ENCODE peak calls at places on chromosomes 13 and 19, in five cellular contexts. Q is stomach, W is cardiac muscle cell, K is adrenal gland, G is psoas muscle. X is an unnamed sample.

GRCh38 chr19:19262190-19263057 is 10.7 kb downstream of the TM6SF2 start:
- DNase-seq in Q (no peak), W (no peak), K (no peak), G (no peak), X (no peak)

GRCh38 chr13:76222511-76222910 is 586.4 kb downstream of the LMO7 start:
- DNase-seq in Q (no peak), W (no peak), K (no peak), G (no peak), X (no peak)

GRCh38 chr19:6460099-6460884 is 700 bp upstream of the SLC25A23 start:
- DNase-seq in Q (peak; percentile 97), W (peak; percentile 99), K (peak; percentile 97), G (peak; percentile 99), X (peak; percentile 98)

GRCh38 chr19:5850743-5851293 is 431 bp downstream of the FUT3 start:
- DNase-seq in Q (peak; percentile 66), W (peak; percentile 79), K (peak; percentile 87), G (no peak), X (peak; percentile 56)

GRCh38 chr19:29121684-29122083 is 91.3 kb downstream of the UQCRFS1 start:
- DNase-seq in Q (no peak), W (peak; percentile 6), K (peak; percentile 61), G (peak; percentile 31), X (peak; percentile 27)

GRCh38 chr19:23913931-23914330 is 755 bp upstream of the ZNF726 start:
- DNase-seq in Q (no peak), W (no peak), K (no peak), G (no peak), X (peak; percentile 1)

GRCh38 chr19:51156710-51157109 is 14.6 kb downstream of the SIGLEC7 start:
- DNase-seq in Q (no peak), W (no peak), K (no peak), G (no peak), X (no peak)

GRCh38 chr19:14002571-14003278 is 3.4 kb downstream of the RFX1 start:
- DNase-seq in Q (no peak), W (no peak), K (no peak), G (peak; percentile 17), X (no peak)

GRCh38 chr13:113852536-113853517 is 11.0 kb downstream of the GAS6 start:
- DNase-seq in Q (no peak), W (no peak), K (no peak), G (no peak), X (no peak)

GRCh38 chr13:32135655-32136054 is 104.1 kb downstream of the FRY start:
- DNase-seq in Q (no peak), W (no peak), K (no peak), G (no peak), X (peak; percentile 78)

GRCh38 chr13:46166947-46167610 is 14.9 kb downstream of the LCP1 start:
- DNase-seq in Q (no peak), W (no peak), K (no peak), G (no peak), X (no peak)

GRCh38 chr19:4639531-4640246 is 373 bp downstream of the TNFAIP8L1 start:
- DNase-seq in Q (no peak), W (no peak), K (no peak), G (peak; percentile 33), X (no peak)

GRCh38 chr19:41999071-41999877 is 5.2 kb upstream of the ATP1A3 start:
- DNase-seq in Q (no peak), W (no peak), K (no peak), G (no peak), X (no peak)

GRCh38 chr19:21022996-21023395 is 2.5 kb downstream of the ZNF430 start:
- DNase-seq in Q (no peak), W (peak; percentile 32), K (no peak), G (no peak), X (peak; percentile 67)

GRCh38 chr13:73464758-73465628 is 406.2 kb downstream of the KLF5 start:
- DNase-seq in Q (no peak), W (no peak), K (no peak), G (no peak), X (no peak)

GRCh38 chr19:55304279-55304978 is 20.6 kb downstream of the BRSK1 start:
- DNase-seq in Q (peak; percentile 46), W (peak; percentile 33), K (peak; percentile 31), G (no peak), X (peak; percentile 33)

GRCh38 chr13:112664501-112665203 is 25.2 kb upstream of the ATP11A start:
- DNase-seq in Q (no peak), W (peak; percentile 32), K (no peak), G (no peak), X (peak; percentile 34)

GRCh38 chr19:5805465-5806132 is 732 bp downstream of the NRTN start:
- DNase-seq in Q (peak; percentile 88), W (peak; percentile 60), K (peak; percentile 85), G (no peak), X (peak; percentile 24)

GRCh38 chr19:47122359-47123335 is 8.0 kb upstream of the SAE1 start:
- DNase-seq in Q (no peak), W (peak; percentile 73), K (no peak), G (no peak), X (peak; percentile 90)

GRCh38 chr19:30799854-30800755 is 427.9 kb downstream of the ZNF536 start:
- DNase-seq in Q (peak; percentile 28), W (peak; percentile 19), K (peak; percentile 55), G (peak; percentile 27), X (peak; percentile 8)

GRCh38 chr19:15166700-15167099 is 34.1 kb downstream of the NOTCH3 start:
- DNase-seq in Q (no peak), W (no peak), K (no peak), G (no peak), X (no peak)

GRCh38 chr13:83516781-83517180 is 365.5 kb downstream of the SLITRK1 start:
- DNase-seq in Q (no peak), W (no peak), K (no peak), G (no peak), X (no peak)

GRCh38 chr19:38285567-38285966 is 18.5 kb upstream of the C19orf33 start:
- DNase-seq in Q (no peak), W (no peak), K (no peak), G (no peak), X (peak; percentile 51)

GRCh38 chr13:98370806-98371553 is 193.9 kb upstream of the RNF113B start:
- DNase-seq in Q (peak; percentile 69), W (peak; percentile 87), K (peak; percentile 42), G (no peak), X (peak; percentile 96)

GRCh38 chr13:85879014-85879413 is 79.8 kb upstream of the SLITRK6 start:
- DNase-seq in Q (no peak), W (no peak), K (no peak), G (no peak), X (no peak)

GRCh38 chr13:27170521-27171243 is 929 bp downstream of the USP12 start:
- DNase-seq in Q (peak; percentile 34), W (peak; percentile 59), K (peak; percentile 32), G (peak; percentile 50), X (no peak)

GRCh38 chr13:27170221-27170520 is 1.4 kb downstream of the USP12 start:
- DNase-seq in Q (no peak), W (no peak), K (no peak), G (no peak), X (peak; percentile 68)

GRCh38 chr13:27171830-27172494 is 351 bp upstream of the USP12 start:
- DNase-seq in Q (peak; percentile 95), W (peak; percentile 97), K (peak; percentile 92), G (peak; percentile 95), X (peak; percentile 92)

GRCh38 chr13:27172495-27172842 is 858 bp upstream of the USP12 start:
- DNase-seq in Q (no peak), W (no peak), K (peak; percentile 14), G (no peak), X (peak; percentile 36)

DNA sequence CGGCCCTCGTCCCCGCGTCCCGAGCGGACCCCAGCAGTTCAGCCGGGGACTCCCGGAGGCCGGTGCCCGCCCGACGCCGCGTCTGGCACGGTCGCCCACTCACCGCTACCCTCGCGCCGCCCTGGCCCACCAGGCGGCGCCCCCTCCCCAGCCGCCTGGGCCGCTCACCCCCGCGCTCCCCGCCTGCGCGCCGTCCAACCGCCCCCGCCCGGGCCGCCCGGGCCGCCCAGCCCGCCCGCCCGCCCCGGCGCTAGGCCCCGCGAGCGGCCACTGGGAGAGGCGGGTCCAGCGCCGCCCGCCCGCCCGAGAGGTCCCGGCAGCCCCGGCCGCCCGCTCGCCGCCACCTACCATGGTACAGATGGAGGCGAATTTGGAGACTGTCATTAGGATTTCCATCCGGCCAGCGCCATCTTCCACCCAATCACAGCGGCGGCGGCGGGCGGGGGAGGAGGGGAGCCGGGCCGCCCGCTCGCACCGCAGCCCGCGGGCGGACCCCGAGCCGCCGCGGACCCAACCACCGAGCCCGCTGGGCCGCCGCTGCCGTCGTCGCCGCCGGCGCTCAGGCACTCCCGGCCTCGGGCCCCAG is at the start of gene USP12:
- DNase-seq in Q (no peak), W (peak; percentile 39), K (no peak), G (no peak), X (peak; percentile 12)
- TF ChIP-seq CTCF in Q (no peak), W (no peak), K (no peak), G (peak; percentile 4), X (no peak)

GRCh38 chr19:16445238-16446107 is 26.3 kb downstream of the EPS15L1 start:
- DNase-seq in Q (no peak), W (no peak), K (no peak), G (no peak), X (peak; percentile 35)
- H3K4me3 ChIP-seq in Q (no peak overlapping the region), W (no peak overlapping the region), K (no peak overlapping the region), G (no peak overlapping the region), X (no peak overlapping the region)

GRCh38 chr19:34549833-34550232 is 68.3 kb downstream of the WTIP start:
- DNase-seq in Q (no peak), W (no peak), K (no peak), G (no peak), X (no peak)
- TF ChIP-seq CTCF in Q (no peak), W (no peak), K (no peak), G (no peak), X (no peak)

GRCh38 chr19:35484637-35485036 is 5.6 kb downstream of the KRTDAP start:
- DNase-seq in Q (no peak), W (no peak), K (no peak), G (no peak), X (no peak)
- H3K4me3 ChIP-seq in Q (no peak overlapping the region), W (no peak overlapping the region), K (no peak overlapping the region), G (no peak overlapping the region), X (no peak overlapping the region)